ENCODE peak calls at places on chromosome 4, in ten cellular contexts. One of them, this sample, is unnamed.

GRCh38 chr4:111883557-111883999 is 261.7 kb upstream of the FAM241A start:
- DNase-seq in PC-3: no peak
- DNase-seq in NCI-H1092 treated with DMSO at 0.1 percent for 48 hours: no peak
- DNase-seq in HuH-7.5: no peak
- DNase-seq in mucosa of gallbladder: no peak
- DNase-seq in T-cell: no peak
- DNase-seq in NCI-H2171 treated with DMSO at 0.1 percent for 48 hours: no peak
- DNase-seq in stimulated activated CD4-positive, alpha-beta T cell treated with anti-CD3 and anti-CD28 coated beads, Interleukin-4, amount 100 ng/mL, for 1 hour: no peak
- DNase-seq in dorsolateral prefrontal cortex: no peak
- DNase-seq in heart right ventricle: no peak
- DNase-seq in this sample: no peak

GRCh38 chr4:151107063-151107462 is 7.6 kb downstream of the RPS3A start:
- DNase-seq in T-cell: no peak
- DNase-seq in heart right ventricle: no peak
- DNase-seq in NCI-H1092 treated with DMSO at 0.1 percent for 48 hours: no peak
- DNase-seq in stimulated activated CD4-positive, alpha-beta T cell treated with anti-CD3 and anti-CD28 coated beads, Interleukin-4, amount 100 ng/mL, for 1 hour: no peak
- DNase-seq in PC-3: no peak
- DNase-seq in mucosa of gallbladder: no peak
- DNase-seq in NCI-H2171 treated with DMSO at 0.1 percent for 48 hours: no peak
- DNase-seq in HuH-7.5: no peak
- DNase-seq in dorsolateral prefrontal cortex: no peak
- DNase-seq in this sample: no peak

GRCh38 chr4:185039508-185040273 is 21.4 kb downstream of the HELT start:
- DNase-seq in heart right ventricle: no peak
- DNase-seq in mucosa of gallbladder: peak
- DNase-seq in dorsolateral prefrontal cortex: no peak
- DNase-seq in PC-3: peak
- DNase-seq in NCI-H2171 treated with DMSO at 0.1 percent for 48 hours: peak
- DNase-seq in stimulated activated CD4-positive, alpha-beta T cell treated with anti-CD3 and anti-CD28 coated beads, Interleukin-4, amount 100 ng/mL, for 1 hour: peak
- DNase-seq in HuH-7.5: no peak
- DNase-seq in T-cell: peak
- DNase-seq in NCI-H1092 treated with DMSO at 0.1 percent for 48 hours: peak
- DNase-seq in this sample: peak

GRCh38 chr4:152304220-152304619 is 231.7 kb downstream of the FBXW7 start:
- DNase-seq in dorsolateral prefrontal cortex: no peak
- DNase-seq in NCI-H2171 treated with DMSO at 0.1 percent for 48 hours: no peak
- DNase-seq in heart right ventricle: no peak
- DNase-seq in mucosa of gallbladder: no peak
- DNase-seq in PC-3: peak
- DNase-seq in stimulated activated CD4-positive, alpha-beta T cell treated with anti-CD3 and anti-CD28 coated beads, Interleukin-4, amount 100 ng/mL, for 1 hour: no peak
- DNase-seq in HuH-7.5: no peak
- DNase-seq in T-cell: no peak
- DNase-seq in NCI-H1092 treated with DMSO at 0.1 percent for 48 hours: no peak
- DNase-seq in this sample: no peak

GRCh38 chr4:85402371-85402770 is 72.6 kb upstream of the ARHGAP24 start:
- DNase-seq in heart right ventricle: no peak
- DNase-seq in PC-3: no peak
- DNase-seq in NCI-H2171 treated with DMSO at 0.1 percent for 48 hours: no peak
- DNase-seq in T-cell: no peak
- DNase-seq in HuH-7.5: no peak
- DNase-seq in mucosa of gallbladder: no peak
- DNase-seq in dorsolateral prefrontal cortex: no peak
- DNase-seq in NCI-H1092 treated with DMSO at 0.1 percent for 48 hours: no peak
- DNase-seq in stimulated activated CD4-positive, alpha-beta T cell treated with anti-CD3 and anti-CD28 coated beads, Interleukin-4, amount 100 ng/mL, for 1 hour: no peak
- DNase-seq in this sample: no peak

GRCh38 chr4:181108237-181108636 is 1135.0 kb upstream of the TENM3 start:
- DNase-seq in dorsolateral prefrontal cortex: no peak
- DNase-seq in T-cell: no peak
- DNase-seq in PC-3: no peak
- DNase-seq in heart right ventricle: no peak
- DNase-seq in NCI-H1092 treated with DMSO at 0.1 percent for 48 hours: no peak
- DNase-seq in mucosa of gallbladder: no peak
- DNase-seq in stimulated activated CD4-positive, alpha-beta T cell treated with anti-CD3 and anti-CD28 coated beads, Interleukin-4, amount 100 ng/mL, for 1 hour: no peak
- DNase-seq in HuH-7.5: no peak
- DNase-seq in NCI-H2171 treated with DMSO at 0.1 percent for 48 hours: no peak
- DNase-seq in this sample: no peak

GRCh38 chr4:38163216-38164006 is 203.2 kb downstream of the PTTG2 start:
- DNase-seq in stimulated activated CD4-positive, alpha-beta T cell treated with anti-CD3 and anti-CD28 coated beads, Interleukin-4, amount 100 ng/mL, for 1 hour: no peak
- DNase-seq in NCI-H1092 treated with DMSO at 0.1 percent for 48 hours: no peak
- DNase-seq in dorsolateral prefrontal cortex: no peak
- DNase-seq in T-cell: no peak
- DNase-seq in mucosa of gallbladder: no peak
- DNase-seq in heart right ventricle: no peak
- DNase-seq in PC-3: peak
- DNase-seq in HuH-7.5: no peak
- DNase-seq in NCI-H2171 treated with DMSO at 0.1 percent for 48 hours: no peak
- DNase-seq in this sample: no peak

GRCh38 chr4:147754037-147754445 is 22.2 kb downstream of the ARHGAP10 start:
- DNase-seq in NCI-H2171 treated with DMSO at 0.1 percent for 48 hours: no peak
- DNase-seq in T-cell: no peak
- DNase-seq in PC-3: peak
- DNase-seq in NCI-H1092 treated with DMSO at 0.1 percent for 48 hours: no peak
- DNase-seq in mucosa of gallbladder: no peak
- DNase-seq in HuH-7.5: no peak
- DNase-seq in heart right ventricle: no peak
- DNase-seq in dorsolateral prefrontal cortex: no peak
- DNase-seq in stimulated activated CD4-positive, alpha-beta T cell treated with anti-CD3 and anti-CD28 coated beads, Interleukin-4, amount 100 ng/mL, for 1 hour: no peak
- DNase-seq in this sample: no peak

GRCh38 chr4:101977096-101977495 is 186.6 kb downstream of the BANK1 start:
- DNase-seq in PC-3: peak
- DNase-seq in heart right ventricle: no peak
- DNase-seq in mucosa of gallbladder: no peak
- DNase-seq in HuH-7.5: no peak
- DNase-seq in NCI-H1092 treated with DMSO at 0.1 percent for 48 hours: no peak
- DNase-seq in dorsolateral prefrontal cortex: peak
- DNase-seq in stimulated activated CD4-positive, alpha-beta T cell treated with anti-CD3 and anti-CD28 coated beads, Interleukin-4, amount 100 ng/mL, for 1 hour: no peak
- DNase-seq in NCI-H2171 treated with DMSO at 0.1 percent for 48 hours: peak
- DNase-seq in T-cell: no peak
- DNase-seq in this sample: no peak

GRCh38 chr4:47473351-47473750 is 9.8 kb upstream of the COMMD8 start:
- DNase-seq in dorsolateral prefrontal cortex: no peak
- DNase-seq in NCI-H2171 treated with DMSO at 0.1 percent for 48 hours: no peak
- DNase-seq in heart right ventricle: no peak
- DNase-seq in T-cell: no peak
- DNase-seq in HuH-7.5: no peak
- DNase-seq in NCI-H1092 treated with DMSO at 0.1 percent for 48 hours: no peak
- DNase-seq in stimulated activated CD4-positive, alpha-beta T cell treated with anti-CD3 and anti-CD28 coated beads, Interleukin-4, amount 100 ng/mL, for 1 hour: no peak
- DNase-seq in PC-3: no peak
- DNase-seq in mucosa of gallbladder: no peak
- DNase-seq in this sample: no peak

GRCh38 chr4:183837222-183837621 is 67.9 kb upstream of the STOX2 start:
- DNase-seq in heart right ventricle: no peak
- DNase-seq in NCI-H1092 treated with DMSO at 0.1 percent for 48 hours: no peak
- DNase-seq in T-cell: no peak
- DNase-seq in dorsolateral prefrontal cortex: no peak
- DNase-seq in stimulated activated CD4-positive, alpha-beta T cell treated with anti-CD3 and anti-CD28 coated beads, Interleukin-4, amount 100 ng/mL, for 1 hour: no peak
- DNase-seq in mucosa of gallbladder: no peak
- DNase-seq in PC-3: no peak
- DNase-seq in NCI-H2171 treated with DMSO at 0.1 percent for 48 hours: no peak
- DNase-seq in HuH-7.5: no peak
- DNase-seq in this sample: no peak

GRCh38 chr4:183830438-183830985 is 74.6 kb upstream of the STOX2 start:
- DNase-seq in stimulated activated CD4-positive, alpha-beta T cell treated with anti-CD3 and anti-CD28 coated beads, Interleukin-4, amount 100 ng/mL, for 1 hour: no peak
- DNase-seq in dorsolateral prefrontal cortex: no peak
- DNase-seq in mucosa of gallbladder: no peak
- DNase-seq in NCI-H2171 treated with DMSO at 0.1 percent for 48 hours: no peak
- DNase-seq in NCI-H1092 treated with DMSO at 0.1 percent for 48 hours: no peak
- DNase-seq in heart right ventricle: no peak
- DNase-seq in PC-3: peak
- DNase-seq in HuH-7.5: no peak
- DNase-seq in T-cell: no peak
- DNase-seq in this sample: no peak

GRCh38 chr4:73770917-73771316 is 30.5 kb downstream of the CXCL8 start:
- DNase-seq in T-cell: no peak
- DNase-seq in dorsolateral prefrontal cortex: no peak
- DNase-seq in PC-3: no peak
- DNase-seq in mucosa of gallbladder: peak
- DNase-seq in NCI-H2171 treated with DMSO at 0.1 percent for 48 hours: peak
- DNase-seq in HuH-7.5: no peak
- DNase-seq in heart right ventricle: no peak
- DNase-seq in stimulated activated CD4-positive, alpha-beta T cell treated with anti-CD3 and anti-CD28 coated beads, Interleukin-4, amount 100 ng/mL, for 1 hour: no peak
- DNase-seq in NCI-H1092 treated with DMSO at 0.1 percent for 48 hours: peak
- DNase-seq in this sample: no peak

GRCh38 chr4:82905205-82905604 is 4.7 kb downstream of the THAP9 start:
- DNase-seq in NCI-H2171 treated with DMSO at 0.1 percent for 48 hours: no peak
- DNase-seq in NCI-H1092 treated with DMSO at 0.1 percent for 48 hours: no peak
- DNase-seq in heart right ventricle: no peak
- DNase-seq in T-cell: no peak
- DNase-seq in HuH-7.5: no peak
- DNase-seq in mucosa of gallbladder: no peak
- DNase-seq in stimulated activated CD4-positive, alpha-beta T cell treated with anti-CD3 and anti-CD28 coated beads, Interleukin-4, amount 100 ng/mL, for 1 hour: no peak
- DNase-seq in PC-3: peak
- DNase-seq in dorsolateral prefrontal cortex: no peak
- DNase-seq in this sample: no peak

GRCh38 chr4:46950826-46951225 is 41.8 kb upstream of the COX7B2 start:
- DNase-seq in HuH-7.5: no peak
- DNase-seq in NCI-H1092 treated with DMSO at 0.1 percent for 48 hours: no peak
- DNase-seq in T-cell: no peak
- DNase-seq in heart right ventricle: no peak
- DNase-seq in NCI-H2171 treated with DMSO at 0.1 percent for 48 hours: no peak
- DNase-seq in mucosa of gallbladder: no peak
- DNase-seq in dorsolateral prefrontal cortex: no peak
- DNase-seq in stimulated activated CD4-positive, alpha-beta T cell treated with anti-CD3 and anti-CD28 coated beads, Interleukin-4, amount 100 ng/mL, for 1 hour: no peak
- DNase-seq in PC-3: no peak
- DNase-seq in this sample: no peak

GRCh38 chr4:89724716-89725115 is 112.2 kb downstream of the SNCA start:
- DNase-seq in T-cell: no peak
- DNase-seq in mucosa of gallbladder: no peak
- DNase-seq in HuH-7.5: no peak
- DNase-seq in heart right ventricle: no peak
- DNase-seq in PC-3: peak
- DNase-seq in NCI-H2171 treated with DMSO at 0.1 percent for 48 hours: peak
- DNase-seq in stimulated activated CD4-positive, alpha-beta T cell treated with anti-CD3 and anti-CD28 coated beads, Interleukin-4, amount 100 ng/mL, for 1 hour: no peak
- DNase-seq in dorsolateral prefrontal cortex: no peak
- DNase-seq in NCI-H1092 treated with DMSO at 0.1 percent for 48 hours: no peak
- DNase-seq in this sample: no peak

GRCh38 chr4:23934915-23935314 is 45.1 kb upstream of the PPARGC1A start:
- DNase-seq in stimulated activated CD4-positive, alpha-beta T cell treated with anti-CD3 and anti-CD28 coated beads, Interleukin-4, amount 100 ng/mL, for 1 hour: no peak
- DNase-seq in heart right ventricle: peak
- DNase-seq in T-cell: no peak
- DNase-seq in dorsolateral prefrontal cortex: no peak
- DNase-seq in NCI-H1092 treated with DMSO at 0.1 percent for 48 hours: no peak
- DNase-seq in PC-3: no peak
- DNase-seq in mucosa of gallbladder: peak
- DNase-seq in NCI-H2171 treated with DMSO at 0.1 percent for 48 hours: no peak
- DNase-seq in HuH-7.5: no peak
- DNase-seq in this sample: no peak

This sample was measured in CD8-positive, alpha-beta memory T cell.